ENCODE peak calls at places on chromosomes 11 and 22, in seven cellular contexts. P is omental fat pad, Q is mammary epithelial cell, O is heart left ventricle, J is GM23338, A is HL-60, R is HFFc6. V is an unnamed sample.

GRCh38 chr11:110518809-110519514 is 89.2 kb downstream of the FDX1 start:
- DNase-seq in P (no peak), Q (no peak), O (no peak), J (no peak), A (no peak), R (peak; percentile 2), V (no peak)

GRCh38 chr11:102421262-102421661 is 31.3 kb downstream of the TMEM123 start:
- DNase-seq in P (no peak), Q (no peak), O (no peak), J (no peak), A (no peak), R (no peak), V (no peak)

GRCh38 chr11:20364412-20364792 is 888 bp downstream of the HTATIP2 start:
- DNase-seq in P (no peak), Q (no peak), O (no peak), J (no peak), A (no peak), R (no peak), V (no peak)

GRCh38 chr11:131745405-131745804 is 375.0 kb downstream of the NTM start:
- DNase-seq in P (no peak), Q (no peak), O (no peak), J (no peak), A (no peak), R (peak; percentile 57), V (no peak)

GRCh38 chr22:26321469-26321913 is 107.6 kb upstream of the ASPHD2 start:
- DNase-seq in P (no peak), Q (no peak), O (peak; percentile 48), J (peak; percentile 23), A (no peak), R (peak; percentile 86), V (no peak)

GRCh38 chr11:117771197-117771596 is 25.8 kb downstream of the DSCAML1 start:
- DNase-seq in P (no peak), Q (no peak), O (no peak), J (no peak), A (no peak), R (no peak), V (no peak)

GRCh38 chr11:68090287-68090686 is 30.9 kb downstream of the CHKA start:
- DNase-seq in P (no peak), Q (no peak), O (no peak), J (no peak), A (no peak), R (no peak), V (no peak)

GRCh38 chr11:129947474-129947873 is 52.1 kb upstream of the NFRKB start:
- DNase-seq in P (no peak), Q (no peak), O (no peak), J (peak; percentile 71), A (no peak), R (no peak), V (no peak)

GRCh38 chr11:116844722-116845121 is 7.3 kb upstream of the APOA1 start:
- DNase-seq in P (no peak), Q (no peak), O (no peak), J (no peak), A (no peak), R (no peak), V (no peak)

GRCh38 chr11:71499125-71499524 is 27.9 kb upstream of the KRTAP5-7 start:
- DNase-seq in P (no peak), Q (no peak), O (no peak), J (no peak), A (no peak), R (no peak), V (no peak)

GRCh38 chr22:49737101-49737551 is 90.5 kb downstream of the BRD1 start:
- DNase-seq in P (no peak), Q (no peak), O (no peak), J (no peak), A (no peak), R (no peak), V (no peak)

GRCh38 chr11:111370902-111371578 is 8.0 kb downstream of the POU2AF1 start:
- DNase-seq in P (no peak), Q (no peak), O (no peak), J (no peak), A (no peak), R (no peak), V (no peak)

GRCh38 chr11:85171648-85172257 is 455.4 kb downstream of the DLG2 start:
- DNase-seq in P (no peak), Q (no peak), O (no peak), J (no peak), A (no peak), R (no peak), V (no peak)

GRCh38 chr11:35347173-35347878 is 72.0 kb downstream of the SLC1A2 start:
- DNase-seq in P (no peak), Q (no peak), O (no peak), J (no peak), A (no peak), R (no peak), V (no peak)

GRCh38 chr11:133896642-133897330 is 51.5 kb upstream of the SPATA19 start:
- DNase-seq in P (no peak), Q (no peak), O (no peak), J (no peak), A (no peak), R (no peak), V (no peak)

GRCh38 chr11:45458269-45458668 is 172.1 kb upstream of the SYT13 start:
- DNase-seq in P (no peak), Q (no peak), O (no peak), J (no peak), A (no peak), R (no peak), V (no peak)

DNA sequence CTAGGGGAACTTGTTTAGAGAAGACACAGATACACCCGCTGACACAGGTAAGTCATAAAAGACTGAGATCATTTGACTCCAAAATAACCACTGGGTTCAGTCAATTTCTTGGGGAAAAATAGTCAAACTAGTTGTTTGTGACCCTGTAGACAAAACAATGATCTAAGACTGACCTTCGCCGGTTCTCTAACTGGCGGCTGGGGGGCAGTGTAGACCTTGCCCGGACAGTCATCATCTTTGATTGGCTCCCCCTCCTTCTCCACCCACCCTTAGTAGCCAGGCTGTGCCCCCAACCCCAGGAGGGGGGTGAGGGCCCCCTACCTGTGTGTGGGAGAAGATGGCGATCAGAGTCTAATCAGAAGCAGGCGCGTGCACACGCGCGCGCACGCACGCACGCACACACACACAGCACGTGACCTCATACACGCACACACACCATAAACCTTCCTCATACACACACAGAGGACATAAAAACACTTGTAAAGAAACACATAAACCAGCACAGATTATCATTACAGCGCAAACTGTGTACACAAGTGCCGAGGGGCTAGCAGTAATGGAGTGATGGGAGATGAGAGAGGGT is 12.4 kb downstream of the NECTIN1 start:
- DNase-seq in P (no peak), Q (no peak), O (no peak), J (no peak), A (no peak), R (no peak), V (no peak)
- TF ChIP-seq CTCF in P (no peak), Q (no peak), O (no peak), J (peak; percentile 29), A (no peak), R (no peak), V (no peak)

GRCh38 chr22:20567993-20568417 is 60.6 kb downstream of the MED15 start:
- DNase-seq in P (no peak), Q (no peak), O (no peak), J (peak; percentile 40), A (no peak), R (peak; percentile 66), V (no peak)
- TF ChIP-seq CTCF in P (no peak), Q (peak; percentile 45), O (no peak), J (peak; percentile 52), A (no peak), R (peak; percentile 77), V (no peak)

GRCh38 chr22:20884454-20884853 is 25.6 kb downstream of the SNAP29 start:
- DNase-seq in P (no peak), Q (no peak), O (no peak), J (no peak), A (no peak), R (no peak), V (no peak)

GRCh38 chr22:20882855-20883254 is 24.0 kb downstream of the SNAP29 start:
- DNase-seq in P (no peak), Q (no peak), O (no peak), J (no peak), A (no peak), R (no peak), V (no peak)

GRCh38 chr22:20885017-20885556 is 26.3 kb downstream of the SNAP29 start:
- DNase-seq in P (no peak), Q (no peak), O (no peak), J (no peak), A (no peak), R (no peak), V (no peak)

GRCh38 chr22:20881231-20881630 is 22.4 kb downstream of the SNAP29 start:
- DNase-seq in P (no peak), Q (peak; percentile 51), O (no peak), J (no peak), A (no peak), R (peak; percentile 58), V (no peak)

GRCh38 chr22:20881869-20882815 is 23.3 kb downstream of the SNAP29 start:
- DNase-seq in P (no peak), Q (no peak), O (no peak), J (no peak), A (no peak), R (no peak), V (no peak)
- TF ChIP-seq CTCF in P (no peak), Q (no peak), O (no peak), J (no peak), A (no peak), R (no peak), V (no peak)

DNA sequence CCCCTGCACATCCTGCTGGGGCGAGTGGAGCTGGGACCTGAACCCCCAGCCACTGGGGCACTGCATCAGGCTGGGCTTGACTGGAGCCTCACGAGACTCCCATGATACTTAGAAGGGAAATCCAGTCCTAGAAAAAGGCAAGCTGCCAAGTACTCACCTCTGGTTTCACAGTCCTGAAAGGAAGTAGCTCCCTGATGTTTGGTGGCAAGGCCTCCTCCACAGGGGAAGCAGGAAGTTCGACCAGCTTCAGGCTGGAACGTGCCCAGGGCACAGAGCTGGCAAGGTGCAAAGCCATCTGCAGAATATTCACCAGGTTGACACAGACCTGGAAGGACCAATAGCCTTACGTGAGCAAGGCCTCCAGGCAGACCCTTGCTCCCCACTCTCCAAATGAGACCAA is 26.8 kb upstream of the NRIP3 start:
- DNase-seq in P (no peak), Q (peak; percentile 12), O (no peak), J (no peak), A (no peak), R (no peak), V (no peak)
- TF ChIP-seq CTCF in P (no peak), Q (no peak), O (no peak), J (no peak), A (no peak), R (no peak), V (no peak)

GRCh38 chr22:45731798-45732495 is 60.3 kb downstream of the ATXN10 start:
- DNase-seq in P (no peak), Q (peak; percentile 55), O (no peak), J (peak; percentile 49), A (no peak), R (no peak), V (no peak)
- TF ChIP-seq CTCF in P (no peak), Q (peak; percentile 39), O (no peak), J (peak; percentile 42), A (no peak), R (peak; percentile 66), V (no peak)

GRCh38 chr11:1529286-1529685 is 42.7 kb upstream of the MOB2 start:
- DNase-seq in P (no peak), Q (no peak), O (no peak), J (no peak), A (no peak), R (no peak), V (no peak)
- TF ChIP-seq CTCF in P (no peak), Q (no peak), O (no peak), J (no peak), A (no peak), R (no peak), V (no peak)